ENCODE peak calls at places on chromosomes 3 and 15, in six cellular contexts. One of them, this sample, is unnamed.

GRCh38 chr3:136162322-136162721 is 33.8 kb downstream of the MSL2 start:
- DNase-seq in colonic mucosa: no peak
- DNase-seq in stomach: no peak
- DNase-seq in IMR-90: no peak
- DNase-seq in H9: no peak
- DNase-seq in WERI-Rb-1: no peak
- DNase-seq in this sample: no peak

GRCh38 chr15:53808058-53808703 is 48.7 kb upstream of the WDR72 start:
- DNase-seq in stomach: no peak
- DNase-seq in H9: no peak
- DNase-seq in IMR-90: no peak
- DNase-seq in WERI-Rb-1: no peak
- DNase-seq in colonic mucosa: no peak
- DNase-seq in this sample: no peak

GRCh38 chr3:179432021-179432420 is 19.2 kb downstream of the GNB4 start:
- DNase-seq in IMR-90: no peak
- DNase-seq in H9: no peak
- DNase-seq in WERI-Rb-1: no peak
- DNase-seq in colonic mucosa: no peak
- DNase-seq in stomach: no peak
- DNase-seq in this sample: no peak

GRCh38 chr3:121916189-121916588 is 22.0 kb downstream of the SLC15A2 start:
- DNase-seq in WERI-Rb-1: no peak
- DNase-seq in colonic mucosa: no peak
- DNase-seq in stomach: no peak
- DNase-seq in H9: no peak
- DNase-seq in IMR-90: no peak
- DNase-seq in this sample: peak; percentile 22

GRCh38 chr3:108602935-108603294 is 13.4 kb downstream of the DZIP3 start:
- DNase-seq in IMR-90: no peak
- DNase-seq in colonic mucosa: no peak
- DNase-seq in H9: no peak
- DNase-seq in stomach: no peak
- DNase-seq in WERI-Rb-1: peak; percentile 51
- DNase-seq in this sample: no peak

GRCh38 chr15:41984622-41985021 is 12.3 kb upstream of the EHD4 start:
- DNase-seq in colonic mucosa: no peak
- DNase-seq in H9: no peak
- DNase-seq in WERI-Rb-1: no peak
- DNase-seq in stomach: no peak
- DNase-seq in IMR-90: no peak
- DNase-seq in this sample: no peak

GRCh38 chr3:56758539-56758981 is 43.2 kb downstream of the ARHGEF3 start:
- DNase-seq in H9: no peak
- DNase-seq in WERI-Rb-1: no peak
- DNase-seq in colonic mucosa: no peak
- DNase-seq in stomach: peak; percentile 68
- DNase-seq in IMR-90: peak; percentile 91
- DNase-seq in this sample: peak; percentile 14

GRCh38 chr3:102339671-102340070 is 95.1 kb upstream of the ZPLD1 start:
- DNase-seq in WERI-Rb-1: no peak
- DNase-seq in stomach: no peak
- DNase-seq in colonic mucosa: no peak
- DNase-seq in IMR-90: no peak
- DNase-seq in H9: no peak
- DNase-seq in this sample: no peak

GRCh38 chr15:88465633-88466219 is 1.5 kb downstream of the MRPL46 start:
- DNase-seq in stomach: no peak
- DNase-seq in WERI-Rb-1: no peak
- DNase-seq in colonic mucosa: no peak
- DNase-seq in H9: no peak
- DNase-seq in IMR-90: peak; percentile 55
- DNase-seq in this sample: no peak

GRCh38 chr3:12810013-12810780 is 13.7 kb downstream of the CAND2 start:
- DNase-seq in H9: peak; percentile 97
- DNase-seq in stomach: peak; percentile 98
- DNase-seq in colonic mucosa: peak; percentile 99
- DNase-seq in IMR-90: peak; percentile 81
- DNase-seq in WERI-Rb-1: peak; percentile 90
- DNase-seq in this sample: peak; percentile 95

GRCh38 chr3:105349988-105350387 is 16.7 kb upstream of the ALCAM start:
- DNase-seq in H9: no peak
- DNase-seq in stomach: no peak
- DNase-seq in WERI-Rb-1: no peak
- DNase-seq in IMR-90: no peak
- DNase-seq in colonic mucosa: no peak
- DNase-seq in this sample: no peak

GRCh38 chr3:105347625-105348302 is 18.9 kb upstream of the ALCAM start:
- DNase-seq in stomach: no peak
- DNase-seq in H9: no peak
- DNase-seq in IMR-90: no peak
- DNase-seq in colonic mucosa: no peak
- DNase-seq in WERI-Rb-1: no peak
- DNase-seq in this sample: no peak

GRCh38 chr3:105343991-105344390 is 22.7 kb upstream of the ALCAM start:
- DNase-seq in stomach: no peak
- DNase-seq in WERI-Rb-1: no peak
- DNase-seq in H9: no peak
- DNase-seq in colonic mucosa: no peak
- DNase-seq in IMR-90: no peak
- DNase-seq in this sample: no peak
- TF ChIP-seq CTCF in stomach: no peak
- TF ChIP-seq CTCF in WERI-Rb-1: no peak
- TF ChIP-seq CTCF in H9: no peak
- TF ChIP-seq CTCF in colonic mucosa: no peak
- TF ChIP-seq CTCF in IMR-90: no peak
- TF ChIP-seq CTCF in this sample: no peak

GRCh38 chr3:44896449-44896848 is 22.0 kb downstream of the TGM4 start:
- DNase-seq in H9: no peak
- DNase-seq in IMR-90: no peak
- DNase-seq in colonic mucosa: no peak
- DNase-seq in WERI-Rb-1: no peak
- DNase-seq in stomach: no peak
- DNase-seq in this sample: no peak
- H3K27me3 ChIP-seq in H9: no peaks in the 10 kb centered on the region
- H3K27me3 ChIP-seq in IMR-90: peaks cover 9% of the 10 kb centered on the region
- H3K27me3 ChIP-seq in colonic mucosa: no peaks in the 10 kb centered on the region
- H3K27me3 ChIP-seq in WERI-Rb-1: no peaks in the 10 kb centered on the region
- H3K27me3 ChIP-seq in stomach: peaks cover 11% of the 10 kb centered on the region
- H3K27me3 ChIP-seq in this sample: no peaks in the 10 kb centered on the region

DNA sequence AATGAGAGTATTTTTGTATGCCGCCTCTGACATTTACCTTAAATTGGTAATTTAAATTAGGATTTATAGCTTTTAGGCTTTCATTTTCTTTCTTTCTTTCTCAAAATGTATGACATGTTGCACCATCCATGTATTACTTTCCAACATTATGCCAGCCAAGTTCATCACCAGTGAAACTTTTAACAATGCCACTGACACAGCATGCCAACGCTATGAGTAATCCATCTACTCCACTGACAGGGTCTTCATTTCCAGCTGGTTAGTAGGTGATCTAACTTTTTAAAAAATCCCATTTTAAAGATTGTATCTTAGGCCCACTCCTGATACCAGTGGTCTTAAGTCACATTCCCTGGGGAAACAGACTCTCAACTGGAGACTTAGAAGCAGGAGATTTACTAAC is 21.8 kb upstream of the CLDN16 start:
- DNase-seq in WERI-Rb-1: no peak
- DNase-seq in stomach: no peak
- DNase-seq in IMR-90: no peak
- DNase-seq in H9: no peak
- DNase-seq in colonic mucosa: no peak
- DNase-seq in this sample: peak; percentile 33
- H3K27ac ChIP-seq in WERI-Rb-1: no peak overlapping the region
- H3K27ac ChIP-seq in stomach: no peak overlapping the region
- H3K27ac ChIP-seq in IMR-90: no peak overlapping the region
- H3K27ac ChIP-seq in H9: no peak overlapping the region
- H3K27ac ChIP-seq in colonic mucosa: no peak overlapping the region
- H3K27ac ChIP-seq in this sample: no peak overlapping the region

DNA sequence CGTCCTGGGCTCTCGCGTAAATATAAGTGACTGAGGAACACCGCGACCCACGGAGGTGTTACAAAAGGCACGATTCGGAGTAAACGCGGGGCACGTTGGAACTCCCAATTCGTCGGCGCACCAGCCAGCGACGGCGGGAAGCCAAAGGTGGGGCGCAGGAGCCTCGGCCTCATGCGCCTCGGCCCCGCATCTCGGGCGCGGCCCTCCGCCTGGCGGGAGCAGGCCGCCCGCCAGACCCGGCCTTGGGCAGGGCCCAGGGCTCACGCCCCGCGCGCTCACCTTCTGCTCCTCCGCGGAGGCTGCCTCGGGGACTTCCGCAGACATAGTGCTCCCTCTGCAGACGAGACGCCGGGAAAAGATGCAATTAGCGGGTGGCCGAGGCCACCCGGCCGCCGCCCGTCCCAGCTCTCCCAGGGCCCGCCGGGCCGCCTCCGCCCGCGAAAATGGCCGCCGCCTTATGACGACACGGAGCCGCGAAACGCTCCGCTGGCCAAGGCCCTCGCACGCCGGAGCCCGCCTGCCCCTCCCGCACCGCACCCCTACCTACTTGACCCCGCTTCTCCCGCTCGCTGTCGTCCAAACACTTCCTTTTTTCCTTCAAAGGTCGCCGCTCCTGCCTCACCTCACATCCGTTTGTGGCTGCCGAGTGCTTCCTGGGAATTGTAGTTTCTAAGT is at the start of gene ARPP19:
- DNase-seq in stomach: peak; percentile 91
- DNase-seq in colonic mucosa: peak; percentile 94
- DNase-seq in IMR-90: peak; percentile 86
- DNase-seq in H9: peak; percentile 97
- DNase-seq in WERI-Rb-1: peak; percentile 96
- DNase-seq in this sample: peak; percentile 88
- TF ChIP-seq CTCF in stomach: no peak
- TF ChIP-seq CTCF in colonic mucosa: no peak
- TF ChIP-seq CTCF in IMR-90: peak; percentile 22
- TF ChIP-seq CTCF in H9: peak; percentile 19
- TF ChIP-seq CTCF in WERI-Rb-1: no peak
- TF ChIP-seq CTCF in this sample: no peak

GRCh38 chr3:73559730-73560129 is 65.0 kb downstream of the PDZRN3 start:
- DNase-seq in stomach: no peak
- DNase-seq in WERI-Rb-1: no peak
- DNase-seq in H9: no peak
- DNase-seq in colonic mucosa: no peak
- DNase-seq in IMR-90: peak; percentile 52
- DNase-seq in this sample: no peak

GRCh38 chr3:73556520-73557371 is 68.0 kb downstream of the PDZRN3 start:
- DNase-seq in H9: peak; percentile 55
- DNase-seq in stomach: no peak
- DNase-seq in WERI-Rb-1: no peak
- DNase-seq in IMR-90: peak; percentile 22
- DNase-seq in colonic mucosa: no peak
- DNase-seq in this sample: no peak

GRCh38 chr3:73561494-73561893 is 63.2 kb downstream of the PDZRN3 start:
- DNase-seq in WERI-Rb-1: no peak
- DNase-seq in IMR-90: no peak
- DNase-seq in stomach: no peak
- DNase-seq in H9: no peak
- DNase-seq in colonic mucosa: no peak
- DNase-seq in this sample: no peak

GRCh38 chr3:73563896-73564582 is 60.7 kb downstream of the PDZRN3 start:
- DNase-seq in WERI-Rb-1: no peak
- DNase-seq in H9: no peak
- DNase-seq in stomach: no peak
- DNase-seq in IMR-90: peak; percentile 49
- DNase-seq in colonic mucosa: no peak
- DNase-seq in this sample: no peak

GRCh38 chr3:73558399-73559075 is 66.2 kb downstream of the PDZRN3 start:
- DNase-seq in colonic mucosa: no peak
- DNase-seq in IMR-90: peak; percentile 72
- DNase-seq in WERI-Rb-1: peak; percentile 87
- DNase-seq in H9: no peak
- DNase-seq in stomach: no peak
- DNase-seq in this sample: no peak
- H3K27me3 ChIP-seq in colonic mucosa: no peaks in the 10 kb centered on the region
- H3K27me3 ChIP-seq in IMR-90: no peaks in the 10 kb centered on the region
- H3K27me3 ChIP-seq in WERI-Rb-1: no peaks in the 10 kb centered on the region
- H3K27me3 ChIP-seq in H9: peaks cover 10% of the 10 kb centered on the region
- H3K27me3 ChIP-seq in stomach: no peaks in the 10 kb centered on the region
- H3K27me3 ChIP-seq in this sample: no peaks in the 10 kb centered on the region

GRCh38 chr3:126845910-126846309 is 137.0 kb upstream of the PLXNA1 start:
- DNase-seq in H9: no peak
- DNase-seq in IMR-90: no peak
- DNase-seq in WERI-Rb-1: no peak
- DNase-seq in colonic mucosa: no peak
- DNase-seq in stomach: no peak
- DNase-seq in this sample: no peak

GRCh38 chr3:126849768-126850167 is 133.1 kb upstream of the PLXNA1 start:
- DNase-seq in stomach: no peak
- DNase-seq in H9: peak; percentile 19
- DNase-seq in colonic mucosa: no peak
- DNase-seq in WERI-Rb-1: no peak
- DNase-seq in IMR-90: no peak
- DNase-seq in this sample: no peak

GRCh38 chr3:126848991-126849390 is 133.9 kb upstream of the PLXNA1 start:
- DNase-seq in H9: peak; percentile 21
- DNase-seq in WERI-Rb-1: no peak
- DNase-seq in colonic mucosa: no peak
- DNase-seq in stomach: no peak
- DNase-seq in IMR-90: no peak
- DNase-seq in this sample: no peak

GRCh38 chr3:126847061-126847460 is 135.9 kb upstream of the PLXNA1 start:
- DNase-seq in H9: no peak
- DNase-seq in stomach: no peak
- DNase-seq in WERI-Rb-1: no peak
- DNase-seq in IMR-90: no peak
- DNase-seq in colonic mucosa: no peak
- DNase-seq in this sample: no peak

DNA sequence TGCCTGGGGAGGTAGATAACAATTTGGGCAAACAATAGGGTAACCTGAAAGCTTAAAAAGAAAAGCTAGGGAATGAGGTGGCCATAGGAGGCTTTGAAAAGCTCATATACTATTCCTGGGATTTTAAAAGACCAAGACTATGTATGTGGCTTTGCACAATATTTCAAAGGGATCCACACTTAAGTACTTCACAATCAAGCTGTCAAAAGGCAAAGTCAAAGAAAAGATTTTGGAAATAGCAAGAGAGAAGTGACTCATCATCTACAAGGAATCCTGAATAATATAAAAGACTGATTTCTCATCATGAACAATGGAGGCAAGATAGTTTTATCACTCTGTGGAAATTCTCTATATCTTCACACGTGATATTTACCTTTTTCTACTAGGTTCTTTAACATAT is 136.6 kb upstream of the PLXNA1 start:
- DNase-seq in WERI-Rb-1: no peak
- DNase-seq in H9: no peak
- DNase-seq in stomach: no peak
- DNase-seq in IMR-90: peak; percentile 34
- DNase-seq in colonic mucosa: no peak
- DNase-seq in this sample: no peak
- H3K27ac ChIP-seq in WERI-Rb-1: no peak overlapping the region
- H3K27ac ChIP-seq in H9: no peak overlapping the region
- H3K27ac ChIP-seq in stomach: no peak overlapping the region
- H3K27ac ChIP-seq in IMR-90: no peak overlapping the region
- H3K27ac ChIP-seq in colonic mucosa: no peak overlapping the region
- H3K27ac ChIP-seq in this sample: no peak overlapping the region

This sample was measured in prostate gland.